ENCODE peak calls at places on chromosomes 5 and 9, in six cellular contexts. I, Q, Z, F, E and M are unnamed samples.

GRCh38 chr9:22114956-22115355 is 105.9 kb upstream of the CDKN2B start:
- DNase-seq in F (no peak), Q (peak; percentile 70), E (no peak), Z (no peak), I (no peak), M (no peak)

GRCh38 chr9:137411670-137412380 is 11.1 kb downstream of the EXD3 start:
- DNase-seq in Q (peak; percentile 94), I (peak; percentile 75), E (no peak), F (no peak), Z (peak; percentile 80), M (peak; percentile 89)

GRCh38 chr5:127884416-127884815 is 181.2 kb downstream of the CCDC192 start:
- DNase-seq in Q (no peak), I (no peak), E (no peak), Z (no peak), F (no peak), M (no peak)

GRCh38 chr9:122225323-122226141 is 3.2 kb downstream of the LHX6 start:
- DNase-seq in E (no peak), Q (no peak), F (no peak), I (no peak), Z (no peak), M (no peak)

GRCh38 chr5:142592365-142592764 is 93.5 kb downstream of the FGF1 start:
- DNase-seq in E (no peak), Z (no peak), Q (no peak), F (no peak), I (no peak), M (no peak)

GRCh38 chr5:36689225-36689624 is 82.8 kb downstream of the SLC1A3 start:
- DNase-seq in E (no peak), Z (no peak), I (no peak), F (no peak), Q (peak; percentile 61), M (no peak)

GRCh38 chr5:139708434-139708849 is 60.3 kb downstream of the CXXC5 start:
- DNase-seq in I (no peak), F (no peak), Z (no peak), E (no peak), Q (no peak), M (no peak)

GRCh38 chr5:174328626-174329299 is 283.3 kb downstream of the NSG2 start:
- DNase-seq in F (no peak), E (no peak), Z (no peak), Q (peak; percentile 25), I (no peak), M (no peak)

DNA sequence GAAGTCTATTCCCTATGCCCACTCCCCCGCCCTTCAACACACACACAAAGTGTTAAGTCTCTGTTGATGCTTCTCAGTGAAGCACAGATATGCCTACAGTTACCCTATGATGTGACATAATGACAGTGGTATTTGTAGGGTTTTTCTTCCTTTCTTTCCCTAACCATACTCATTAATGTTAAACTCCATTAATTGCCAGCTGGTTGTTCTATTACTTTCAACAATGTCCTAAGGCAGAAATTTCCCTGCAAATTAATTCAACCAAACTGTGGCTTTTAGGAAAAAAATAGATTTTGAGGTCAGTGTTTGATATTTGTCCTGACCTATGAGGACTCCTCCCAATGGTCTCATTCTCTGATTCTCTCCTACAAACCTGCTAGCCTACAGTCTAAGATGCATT is 38.2 kb upstream of the SLCO6A1 start:
- DNase-seq in F (no peak), E (no peak), Z (no peak), Q (no peak), I (no peak), M (no peak)
- H3K27ac ChIP-seq in F (no peak overlapping the region), E (no peak overlapping the region), Z (no peak overlapping the region), Q (no peak overlapping the region), I (no peak overlapping the region), M (no peak overlapping the region)

DNA sequence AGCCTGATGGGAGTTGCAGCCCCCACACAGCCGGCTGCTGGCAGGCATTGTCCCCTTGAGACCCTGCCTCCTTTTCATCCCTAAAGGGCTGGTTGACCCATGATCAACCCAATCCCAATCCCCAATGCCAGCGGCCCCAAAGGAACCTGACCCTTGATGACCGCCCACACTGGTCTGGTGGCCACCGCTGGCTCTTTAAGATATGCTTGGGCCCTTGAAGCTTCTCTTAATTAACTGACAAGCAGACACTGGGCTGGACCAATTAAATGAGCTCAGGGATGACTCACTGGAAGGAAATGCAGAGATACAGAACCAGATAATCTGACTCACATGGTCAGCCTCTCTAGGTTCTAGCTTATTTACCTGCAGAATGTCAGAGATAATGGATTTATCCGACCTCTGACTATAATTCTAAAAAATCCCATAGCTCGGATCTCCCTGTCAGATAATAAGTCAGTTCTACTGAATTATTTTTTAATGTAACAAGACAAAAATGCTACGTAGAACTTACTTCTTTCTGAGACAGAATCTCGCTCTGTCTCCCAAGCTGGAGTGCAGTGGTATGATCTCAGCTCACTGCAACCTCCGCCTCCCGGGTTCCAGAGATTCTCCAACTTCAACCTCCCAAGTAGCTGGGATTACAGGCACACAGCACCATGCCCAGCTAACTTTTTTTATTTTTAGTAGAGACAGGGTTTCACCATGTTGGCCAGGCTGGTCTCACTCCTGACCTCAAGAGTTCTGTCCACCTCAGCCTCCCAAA is 11.1 kb upstream of the MLANA start:
- DNase-seq in Q (peak; percentile 71), Z (no peak), F (no peak), E (no peak), I (no peak), M (no peak)
- H3K4me3 ChIP-seq in Q (no peak overlapping the region), Z (no peak overlapping the region), F (no peak overlapping the region), E (no peak overlapping the region), I (no peak overlapping the region), M (no peak overlapping the region)

GRCh38 chr5:135036405-135036804 is 2.4 kb upstream of the PITX1 start:
- DNase-seq in Q (no peak), I (no peak), Z (peak; percentile 14), E (no peak), F (no peak), M (no peak)

GRCh38 chr5:135038829-135039525 is 4.9 kb upstream of the PITX1 start:
- DNase-seq in Q (no peak), F (no peak), Z (peak; percentile 45), E (no peak), I (no peak), M (no peak)

GRCh38 chr5:135038202-135038828 is 4.3 kb upstream of the PITX1 start:
- DNase-seq in E (no peak), Z (peak; percentile 22), Q (no peak), F (no peak), I (no peak), M (no peak)

GRCh38 chr5:135035678-135036030 is 1.6 kb upstream of the PITX1 start:
- DNase-seq in I (no peak), F (no peak), Q (no peak), Z (peak; percentile 25), E (no peak), M (no peak)

GRCh38 chr5:135037519-135038201 is 3.6 kb upstream of the PITX1 start:
- DNase-seq in Z (peak; percentile 24), I (no peak), Q (no peak), E (no peak), F (no peak), M (no peak)
- TF ChIP-seq CTCF in Z (no peak), I (no peak), Q (no peak), E (no peak), F (no peak), M (no peak)

GRCh38 chr5:61290815-61291214 is 41.2 kb upstream of the ZSWIM6 start:
- DNase-seq in Z (no peak), F (no peak), Q (no peak), I (peak; percentile 50), E (no peak), M (peak; percentile 73)

GRCh38 chr5:61283480-61283879 is 48.6 kb upstream of the ZSWIM6 start:
- DNase-seq in Z (no peak), Q (no peak), I (no peak), F (no peak), E (no peak), M (no peak)

GRCh38 chr5:61289241-61289640 is 42.8 kb upstream of the ZSWIM6 start:
- DNase-seq in I (no peak), Z (no peak), Q (no peak), E (no peak), F (no peak), M (no peak)

GRCh38 chr5:61289669-61290363 is 42.2 kb upstream of the ZSWIM6 start:
- DNase-seq in Q (no peak), I (no peak), F (no peak), E (no peak), Z (no peak), M (no peak)

DNA sequence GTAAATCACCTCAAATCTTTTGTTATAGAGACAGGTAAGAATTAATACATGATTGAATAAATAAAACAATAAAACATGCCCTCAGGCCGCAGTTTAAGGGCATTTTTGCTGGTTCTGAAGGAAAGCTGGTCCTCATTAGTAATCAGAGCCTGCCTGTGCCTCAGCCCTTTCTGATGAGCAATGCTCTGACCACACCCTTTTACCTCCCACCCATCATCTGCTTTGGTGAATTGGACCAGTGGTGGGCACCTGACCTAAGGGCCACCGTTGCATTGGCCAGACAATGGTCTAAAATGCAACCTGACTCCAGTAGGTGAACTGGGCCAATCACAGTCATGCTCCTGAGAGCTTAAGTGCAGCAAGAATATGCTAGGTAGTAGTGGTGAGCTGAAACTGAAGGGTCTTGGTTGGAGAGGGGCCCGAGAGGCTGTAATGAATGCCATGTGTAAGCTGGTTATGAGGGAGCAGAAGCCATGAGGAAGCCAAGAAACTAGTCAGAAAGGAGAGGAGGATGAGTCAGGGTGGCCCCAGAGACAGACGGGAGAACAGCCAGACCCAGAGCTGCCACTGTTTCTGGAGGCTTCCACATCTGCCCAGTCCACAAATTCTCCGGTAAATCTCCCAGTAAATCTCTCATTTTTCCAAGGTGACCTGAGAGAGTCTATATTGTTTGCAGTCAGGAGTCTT is 45.5 kb upstream of the ZSWIM6 start:
- DNase-seq in F (no peak), Z (no peak), Q (peak; percentile 68), E (no peak), I (no peak), M (no peak)
- H3K27ac ChIP-seq in F (no peak overlapping the region), Z (no peak overlapping the region), Q (peak overlapping the region; percentile 14), E (no peak overlapping the region), I (no peak overlapping the region), M (no peak overlapping the region)

GRCh38 chr9:107638922-107639321 is 149.4 kb upstream of the KLF4 start:
- DNase-seq in Z (peak; percentile 60), E (no peak), F (no peak), Q (peak; percentile 77), I (peak; percentile 23), M (peak; percentile 91)
- H3K4me3 ChIP-seq in Z (peak overlapping the region; percentile 51), E (no peak overlapping the region), F (no peak overlapping the region), Q (peak overlapping the region; percentile 37), I (no peak overlapping the region), M (peak overlapping the region; percentile 50)